ENCODE peak calls at places on chromosomes 6 and 20, in five cellular contexts. L is NCI-H345, C is GM12891, D is fibroblast of lung, Y is AG04450. H is an unnamed sample.

GRCh38 chr6:101386982-101387381 is 6.5 kb upstream of the GRIK2 start:
- DNase-seq in L (no peak), D (no peak), Y (no peak), C (no peak), H (no peak)

GRCh38 chr6:1597121-1597744 is 12.5 kb upstream of the FOXC1 start:
- DNase-seq in D (no peak), L (no peak), C (no peak), Y (no peak), H (no peak)

GRCh38 chr6:112579601-112580000 is 232.5 kb downstream of the RFPL4B start:
- DNase-seq in Y (no peak), D (peak; percentile 62), L (no peak), C (no peak), H (no peak)

GRCh38 chr6:117601811-117602150 is 530 bp downstream of the GOPC start:
- DNase-seq in L (no peak), Y (no peak), D (no peak), C (no peak), H (no peak)

GRCh38 chr6:90146914-90147668 is 149.6 kb downstream of the BACH2 start:
- DNase-seq in Y (no peak), C (no peak), D (no peak), L (no peak), H (no peak)

GRCh38 chr20:9059931-9060330 is 9.0 kb upstream of the PLCB4 start:
- DNase-seq in D (peak; percentile 38), C (no peak), L (no peak), Y (no peak), H (peak; percentile 29)

GRCh38 chr6:42452171-42453026 is 673 bp upstream of the TRERF1 start:
- DNase-seq in D (peak; percentile 91), L (peak; percentile 68), Y (peak; percentile 45), C (peak; percentile 54), H (no peak)

GRCh38 chr6:156954191-156954590 is 177.0 kb downstream of the ARID1B start:
- DNase-seq in Y (no peak), L (no peak), C (no peak), D (no peak), H (no peak)

GRCh38 chr20:31695849-31696804 is 26.5 kb downstream of the BCL2L1 start:
- DNase-seq in C (no peak), Y (no peak), D (peak; percentile 69), L (no peak), H (peak; percentile 75)

GRCh38 chr6:137056121-137056880 is 11.5 kb upstream of the IL20RA start:
- DNase-seq in C (no peak), D (no peak), L (no peak), Y (no peak), H (no peak)

GRCh38 chr6:154403803-154404202 is 47.2 kb upstream of the IPCEF1 start:
- DNase-seq in L (peak; percentile 53), C (no peak), D (peak; percentile 85), Y (no peak), H (no peak)

GRCh38 chr6:137414599-137414998 is 79.6 kb downstream of the OLIG3 start:
- DNase-seq in D (no peak), C (no peak), Y (no peak), L (no peak), H (no peak)

GRCh38 chr6:16486661-16487060 is 248.3 kb downstream of the GMPR start:
- DNase-seq in D (no peak), C (no peak), L (no peak), Y (no peak), H (no peak)

GRCh38 chr6:31076611-31077010 is 35.8 kb downstream of the C6orf15 start:
- DNase-seq in D (no peak), C (no peak), Y (no peak), L (no peak), H (no peak)

GRCh38 chr6:116329156-116329555 is 41.6 kb upstream of the DSE start:
- DNase-seq in L (no peak), Y (no peak), D (peak; percentile 52), C (no peak), H (no peak)

GRCh38 chr6:19599813-19600464 is 237.2 kb upstream of the ID4 start:
- DNase-seq in D (no peak), C (no peak), L (no peak), Y (no peak), H (no peak)

GRCh38 chr6:121816361-121816760 is 380.9 kb downstream of the GJA1 start:
- DNase-seq in Y (no peak), C (no peak), D (peak; percentile 49), L (no peak), H (no peak)

GRCh38 chr6:119881416-119881815 is 531.9 kb upstream of the MAN1A1 start:
- DNase-seq in C (no peak), D (peak; percentile 27), L (no peak), Y (no peak), H (no peak)

GRCh38 chr6:37205189-37205996 is 35.4 kb downstream of the PIM1 start:
- DNase-seq in D (no peak), L (no peak), Y (no peak), C (no peak), H (no peak)

GRCh38 chr20:40284611-40285010 is 404.4 kb downstream of the MAFB start:
- DNase-seq in Y (no peak), D (no peak), C (no peak), L (no peak), H (no peak)

GRCh38 chr6:162728177-162728571 is 400 bp downstream of the PACRG start:
- DNase-seq in D (no peak), C (no peak), Y (no peak), L (no peak), H (no peak)

GRCh38 chr20:5401277-5401676 is 84.5 kb upstream of the PROKR2 start:
- DNase-seq in Y (no peak), D (no peak), L (no peak), C (no peak), H (no peak)

GRCh38 chr20:25315418-25316210 is 67.7 kb downstream of the PYGB start:
- DNase-seq in C (no peak), D (no peak), L (no peak), Y (no peak), H (no peak)

GRCh38 chr6:33593414-33593727 is 13.3 kb upstream of the BAK1 start:
- DNase-seq in L (no peak), D (no peak), C (no peak), Y (no peak), H (no peak)

GRCh38 chr6:152091851-152092341 is 284.4 kb downstream of the ESR1 start:
- DNase-seq in D (peak; percentile 33), L (no peak), Y (no peak), C (no peak), H (no peak)

GRCh38 chr6:36442671-36443497 is at the start of the genes KCTD20 and PXT1:
- DNase-seq in C (peak; percentile 77), D (peak; percentile 90), Y (peak; percentile 56), L (peak; percentile 86), H (peak; percentile 44)

GRCh38 chr6:151440930-151441329 is 11.0 kb downstream of the RMND1 start:
- DNase-seq in Y (no peak), D (peak; percentile 70), L (no peak), C (no peak), H (no peak)

GRCh38 chr6:129104131-129104530 is 221.2 kb downstream of the LAMA2 start:
- DNase-seq in C (no peak), Y (no peak), D (peak; percentile 67), L (no peak), H (no peak)

GRCh38 chr6:39681566-39682250 is 43.5 kb downstream of the KIF6 start:
- DNase-seq in L (no peak), C (no peak), D (peak; percentile 31), Y (no peak), H (no peak)

GRCh38 chr6:169190144-169190584 is 63.5 kb downstream of the THBS2 start:
- DNase-seq in L (no peak), Y (peak; percentile 69), C (no peak), D (peak; percentile 94), H (no peak)

GRCh38 chr6:45812937-45813336 is 202.7 kb downstream of the CLIC5 start:
- DNase-seq in L (no peak), C (no peak), D (peak; percentile 66), Y (no peak), H (no peak)

GRCh38 chr20:2032168-2032567 is 38.3 kb upstream of the PDYN start:
- DNase-seq in C (no peak), L (no peak), D (no peak), Y (no peak), H (no peak)

GRCh38 chr20:50580016-50580747 is 70.0 kb downstream of the PTPN1 start:
- DNase-seq in L (peak; percentile 33), C (no peak), D (peak; percentile 55), Y (no peak), H (no peak)

GRCh38 chr20:11375966-11376365 is 541.7 kb upstream of the BTBD3 start:
- DNase-seq in C (no peak), L (no peak), D (no peak), Y (no peak), H (no peak)